ENCODE peak calls at places on chromosomes 1 and 21, in seven cellular contexts. L, K, J, C, P, F and U are unnamed samples.

GRCh38 chr1:180863158-180863775 is 49.4 kb upstream of the KIAA1614 start:
- DNase-seq in C (no peak), L (no peak), P (peak), K (peak), F (no peak), J (no peak), U (no peak)

GRCh38 chr1:178142806-178143205 is 48.9 kb downstream of the RASAL2 start:
- DNase-seq in L (no peak), J (no peak), P (no peak), C (no peak), F (no peak), K (no peak), U (no peak)

GRCh38 chr1:153796786-153797659 is 21.8 kb downstream of the SLC27A3 start:
- DNase-seq in F (peak), L (peak), J (peak), C (peak), K (peak), P (peak), U (peak)

GRCh38 chr21:42013901-42014300 is 3.7 kb upstream of the ZBTB21 start:
- DNase-seq in L (no peak), J (no peak), C (no peak), F (no peak), P (no peak), K (no peak), U (no peak)

GRCh38 chr1:85307987-85308836 is 31.8 kb upstream of the BCL10 start:
- DNase-seq in K (peak), J (peak), C (peak), L (peak), F (peak), P (peak), U (peak)

GRCh38 chr1:7616076-7616833 is 154.8 kb upstream of the VAMP3 start:
- DNase-seq in F (no peak), C (peak), P (peak), J (peak), L (peak), K (peak), U (peak)

GRCh38 chr1:185823471-185823870 is 89.3 kb downstream of the HMCN1 start:
- DNase-seq in J (no peak), K (no peak), C (no peak), P (no peak), L (no peak), F (no peak), U (no peak)

GRCh38 chr21:31974454-31974985 is 101.7 kb downstream of the HUNK start:
- DNase-seq in F (peak), J (no peak), C (no peak), K (no peak), P (peak), L (peak), U (no peak)

GRCh38 chr1:200966934-200967333 is 56.6 kb downstream of the KIF21B start:
- DNase-seq in P (no peak), J (no peak), L (no peak), C (no peak), K (no peak), F (no peak), U (no peak)

GRCh38 chr1:210438928-210439841 is 110.5 kb downstream of the HHAT start:
- DNase-seq in J (no peak), K (no peak), C (no peak), L (no peak), F (no peak), P (no peak), U (no peak)

GRCh38 chr1:202664083-202664482 is 46.2 kb downstream of the SYT2 start:
- DNase-seq in P (no peak), J (no peak), L (no peak), F (no peak), C (no peak), K (no peak), U (no peak)

GRCh38 chr1:43572551-43572950 is 41.9 kb downstream of the PTPRF start:
- DNase-seq in P (peak), L (no peak), K (no peak), J (no peak), F (no peak), C (no peak), U (no peak)

GRCh38 chr1:201539561-201540404 is 856 bp downstream of the NAV1 start:
- DNase-seq in L (peak), K (no peak), F (no peak), J (peak), C (peak), P (peak), U (peak)

GRCh38 chr1:24324903-24325302 is 5.7 kb downstream of the GRHL3 start:
- DNase-seq in C (no peak), K (no peak), F (no peak), P (no peak), L (no peak), J (no peak), U (no peak)

GRCh38 chr1:234763361-234763760 is 153.4 kb upstream of the IRF2BP2 start:
- DNase-seq in C (no peak), J (no peak), L (no peak), P (no peak), K (no peak), F (no peak), U (no peak)

GRCh38 chr21:44657635-44658183 is at the start of gene KRTAP12-3:
- DNase-seq in F (peak), P (no peak), K (peak), L (peak), C (no peak), J (no peak), U (no peak)

GRCh38 chr1:148362141-148362929 is 120.8 kb downstream of the PPIAL4G start:
- DNase-seq in P (peak), J (no peak), C (peak), K (no peak), L (peak), F (no peak), U (no peak)

GRCh38 chr1:3518256-3518655 is 63.8 kb downstream of the ARHGEF16 start:
- DNase-seq in C (no peak), P (no peak), K (no peak), F (no peak), L (no peak), J (no peak), U (no peak)

GRCh38 chr21:44761747-44762208 is 39.8 kb downstream of the UBE2G2 start:
- DNase-seq in L (peak), P (no peak), F (no peak), K (no peak), C (no peak), J (no peak), U (no peak)

GRCh38 chr1:198620951-198621824 is 17.7 kb upstream of the PTPRC start:
- DNase-seq in C (peak), K (peak), F (peak), P (no peak), J (no peak), L (no peak), U (peak)

GRCh38 chr1:22143586-22144033 is 713 bp upstream of the WNT4 start:
- DNase-seq in F (no peak), J (no peak), P (peak), K (no peak), L (peak), C (no peak), U (no peak)
- TF ChIP-seq CTCF in F (no peak), J (no peak), P (no peak), K (no peak), L (no peak), C (no peak), U (no peak)

GRCh38 chr1:171805395-171806115 is 24.1 kb downstream of the METTL13 start:
- DNase-seq in L (no peak), C (no peak), K (peak), J (no peak), F (no peak), P (no peak), U (peak)
- TF ChIP-seq CTCF in L (no peak), C (no peak), K (no peak), J (no peak), F (no peak), P (no peak), U (no peak)

GRCh38 chr1:91830242-91831131 is 55.5 kb downstream of the TGFBR3 start:
- DNase-seq in C (peak), L (no peak), J (peak), F (no peak), P (no peak), K (no peak), U (no peak)
- TF ChIP-seq CTCF in C (peak), L (no peak), J (peak), F (no peak), P (no peak), K (no peak), U (no peak)

GRCh38 chr21:34511154-34511553 is 856 bp downstream of the KCNE1 start:
- DNase-seq in J (no peak), C (no peak), P (no peak), L (no peak), F (no peak), K (no peak), U (no peak)

GRCh38 chr21:34511787-34512451 is at the start of gene KCNE1:
- DNase-seq in L (no peak), C (peak), K (no peak), F (no peak), P (no peak), J (no peak), U (no peak)

GRCh38 chr21:34513109-34513675 is 1.2 kb upstream of the KCNE1 start:
- DNase-seq in J (no peak), C (no peak), P (peak), L (no peak), K (no peak), F (no peak), U (no peak)

GRCh38 chr21:34510148-34511142 is 1.6 kb downstream of the KCNE1 start:
- DNase-seq in L (peak), F (no peak), C (peak), J (peak), P (peak), K (peak), U (peak)

DNA sequence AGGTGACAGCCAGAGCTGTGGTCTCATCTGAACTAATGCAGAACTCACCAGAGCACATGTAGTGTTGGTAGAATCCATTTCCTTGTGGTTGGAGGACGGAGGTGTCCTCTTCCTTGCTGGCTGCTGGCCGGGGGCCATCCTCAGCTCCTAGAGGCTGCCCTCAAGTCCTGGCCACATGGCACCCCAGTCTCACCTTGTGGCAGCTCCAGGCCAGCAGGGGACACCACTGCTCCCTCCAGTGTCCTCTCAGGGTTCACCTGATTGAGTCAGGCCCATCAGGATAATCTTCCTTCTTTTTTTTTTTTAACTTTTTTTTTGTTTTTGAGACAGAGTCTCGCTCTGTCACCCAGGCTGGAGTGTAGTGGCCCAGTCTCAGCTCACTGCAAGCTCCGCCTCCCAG is 2.9 kb downstream of the KCNE1 start:
- DNase-seq in P (no peak), K (peak), J (no peak), C (no peak), L (no peak), F (no peak), U (peak)
- TF ChIP-seq CTCF in P (no peak), K (peak), J (peak), C (peak), L (peak), F (no peak), U (peak)

DNA sequence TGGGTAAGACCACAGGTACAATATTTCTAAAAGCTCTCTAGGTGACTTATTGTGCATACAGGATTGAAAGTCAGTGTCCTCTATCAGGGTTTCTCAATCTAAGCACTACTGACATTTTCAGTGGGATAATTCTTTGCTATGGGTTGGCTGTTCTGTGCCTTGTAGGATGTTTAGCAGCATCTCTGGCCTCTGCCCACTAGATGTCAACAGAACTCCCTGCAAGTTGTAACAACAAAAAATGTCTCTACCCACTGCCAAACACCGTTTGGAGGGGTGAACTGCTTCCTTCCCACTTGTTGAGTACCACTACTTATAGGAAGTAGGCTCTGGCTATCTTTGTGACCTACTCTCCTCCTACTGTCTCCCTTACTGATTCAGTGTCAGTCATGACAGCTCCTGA is 90.1 kb upstream of the ZRANB2 start:
- DNase-seq in C (no peak), P (peak), L (no peak), K (no peak), F (no peak), J (no peak), U (no peak)
- TF ChIP-seq CTCF in C (no peak), P (peak), L (peak), K (no peak), F (no peak), J (no peak), U (no peak)

GRCh38 chr1:39328110-39328509 is 123.6 kb downstream of the MACF1 start:
- DNase-seq in F (no peak), L (no peak), J (no peak), K (no peak), P (no peak), C (no peak), U (no peak)
- TF ChIP-seq CTCF in F (no peak), L (no peak), J (no peak), K (no peak), P (no peak), C (no peak), U (no peak)

GRCh38 chr21:36693144-36694040 is 5.5 kb upstream of the SIM2 start:
- DNase-seq in J (no peak), L (peak), F (no peak), P (peak), K (no peak), C (no peak), U (peak)
- TF ChIP-seq CTCF in J (no peak), L (peak), F (no peak), P (peak), K (no peak), C (no peak), U (no peak)